ENCODE peak calls at places on chromosome 3, in six cellular contexts. T is Kasumi-1; C is NCI-H1092; A is activated CD4-positive, alpha-beta memory T cell treated with anti-CD3 and anti-CD28 coated beads, Interleukin-2, amount 10 ng/mL, durations not matched to agents 7 days and 5 days; B is head of caudate nucleus; W is SIG-M5. U is an unnamed sample.

GRCh38 chr3:31832576-31832975 is 148.5 kb downstream of the OSBPL10 start:
- DNase-seq in T (no peak), C (no peak), A (no peak), B (no peak), W (no peak), U (no peak)

GRCh38 chr3:43978708-43979107 is 263.0 kb upstream of the TOPAZ1 start:
- DNase-seq in T (no peak), C (no peak), A (no peak), B (no peak), W (no peak), U (no peak)

GRCh38 chr3:110929811-110930210 is 141.8 kb upstream of the NECTIN3 start:
- DNase-seq in T (no peak), C (no peak), A (no peak), B (no peak), W (no peak), U (no peak)

GRCh38 chr3:44108481-44108880 is 133.2 kb upstream of the TOPAZ1 start:
- DNase-seq in T (no peak), C (no peak), A (no peak), B (no peak), W (no peak), U (no peak)

GRCh38 chr3:64653101-64653500 is 34.7 kb downstream of the ADAMTS9 start:
- DNase-seq in T (no peak), C (no peak), A (no peak), B (no peak), W (no peak), U (no peak)

GRCh38 chr3:53812434-53812833 is 33.8 kb downstream of the CHDH start:
- DNase-seq in T (no peak), C (no peak), A (no peak), B (no peak), W (no peak), U (peak; percentile 22)

GRCh38 chr3:72517804-72518442 is 330.3 kb downstream of the SHQ1 start:
- DNase-seq in T (no peak), C (no peak), A (no peak), B (no peak), W (no peak), U (no peak)

GRCh38 chr3:49807427-49808114 is 4.5 kb downstream of the INKA1 start:
- DNase-seq in T (peak; percentile 83), C (no peak), A (no peak), B (no peak), W (no peak), U (no peak)

GRCh38 chr3:185649414-185649813 is 63.3 kb downstream of the SENP2 start:
- DNase-seq in T (no peak), C (no peak), A (no peak), B (no peak), W (no peak), U (no peak)

U was measured in SJCRH30.